ENCODE peak calls at places on chromosomes 11 and 22, in nine cellular contexts. D is effector memory CD8-positive, alpha-beta T cell; L is AG09309; M is AG04449; X is Panc1; G is esophagus squamous epithelium; O is SW 1271; R is body of pancreas; E is KG1. A is an unnamed sample.

GRCh38 chr11:132802932-132803331 is 729.4 kb downstream of the OPCML start:
- DNase-seq in D (no peak), L (no peak), M (no peak), X (no peak), G (no peak), O (no peak), R (no peak), E (no peak), A (no peak)

GRCh38 chr11:116882386-116882785 is 45.0 kb upstream of the APOA1 start:
- DNase-seq in D (no peak), L (peak), M (no peak), X (no peak), G (no peak), O (no peak), R (no peak), E (no peak), A (peak)

GRCh38 chr11:128550967-128551522 is 36.3 kb downstream of the ETS1 start:
- DNase-seq in D (no peak), L (no peak), M (no peak), X (no peak), G (no peak), O (no peak), R (no peak), E (no peak), A (no peak)

GRCh38 chr22:40209945-40210485 is 32.3 kb downstream of the TNRC6B start:
- DNase-seq in D (no peak), L (no peak), M (no peak), X (no peak), G (no peak), O (no peak), R (no peak), E (no peak), A (no peak)

GRCh38 chr11:66368484-66368883 is 3.1 kb downstream of the SLC29A2 start:
- DNase-seq in D (no peak), L (no peak), M (no peak), X (no peak), G (no peak), O (no peak), R (no peak), E (no peak), A (no peak)

GRCh38 chr11:63770763-63771162 is 2.2 kb upstream of the ZFTA start:
- DNase-seq in D (no peak), L (no peak), M (no peak), X (no peak), G (no peak), O (no peak), R (no peak), E (no peak), A (no peak)

GRCh38 chr22:22111267-22111751 is 128.7 kb upstream of the TOP3B start:
- DNase-seq in D (no peak), L (no peak), M (peak), X (peak), G (no peak), O (no peak), R (no peak), E (no peak), A (no peak)

GRCh38 chr11:68380786-68381622 is 68.6 kb downstream of the LRP5 start:
- DNase-seq in D (no peak), L (no peak), M (no peak), X (peak), G (no peak), O (no peak), R (no peak), E (no peak), A (no peak)

GRCh38 chr22:48811885-48812284 is 1015.8 kb downstream of the BRD1 start:
- DNase-seq in D (no peak), L (no peak), M (no peak), X (no peak), G (no peak), O (no peak), R (no peak), E (no peak), A (no peak)

GRCh38 chr11:102111011-102111786 is 952 bp downstream of the YAP1 start:
- DNase-seq in D (no peak), L (no peak), M (no peak), X (no peak), G (no peak), O (peak), R (peak), E (no peak), A (peak)

GRCh38 chr22:25840883-25841282 is 98.9 kb downstream of the MYO18B start:
- DNase-seq in D (no peak), L (no peak), M (no peak), X (no peak), G (no peak), O (no peak), R (no peak), E (no peak), A (no peak)

GRCh38 chr11:96082002-96082899 is 158.3 kb upstream of the MTMR2 start:
- DNase-seq in D (no peak), L (no peak), M (no peak), X (no peak), G (no peak), O (no peak), R (no peak), E (no peak), A (no peak)

GRCh38 chr11:64794526-64794925 is 8.5 kb downstream of the MAP4K2 start:
- DNase-seq in D (no peak), L (no peak), M (no peak), X (no peak), G (no peak), O (no peak), R (no peak), E (no peak), A (no peak)

GRCh38 chr11:112297248-112297866 is 36.7 kb upstream of the PLET1 start:
- DNase-seq in D (no peak), L (no peak), M (no peak), X (no peak), G (no peak), O (no peak), R (no peak), E (peak), A (no peak)

GRCh38 chr22:36439481-36440271 is 41.8 kb downstream of the TXN2 start:
- DNase-seq in D (no peak), L (peak), M (peak), X (no peak), G (no peak), O (peak), R (peak), E (no peak), A (peak)

GRCh38 chr11:8905528-8906165 is 5.3 kb upstream of the AKIP1 start:
- DNase-seq in D (no peak), L (peak), M (no peak), X (no peak), G (no peak), O (no peak), R (no peak), E (no peak), A (no peak)

GRCh38 chr11:41201156-41201555 is 258.3 kb downstream of the LRRC4C start:
- DNase-seq in D (no peak), L (no peak), M (no peak), X (peak), G (no peak), O (no peak), R (no peak), E (no peak), A (no peak)

GRCh38 chr11:24391165-24391564 is 105.7 kb upstream of the LUZP2 start:
- DNase-seq in D (no peak), L (no peak), M (peak), X (no peak), G (no peak), O (no peak), R (no peak), E (no peak), A (peak)